ENCODE peak calls at places on chromosomes 6 and 20, in ten cellular contexts. T, A, Q, C, B, G, M, X, S and K are unnamed samples.

GRCh38 chr6:14393910-14394309 is 276.3 kb downstream of the CD83 start:
- DNase-seq in T (no peak), A (no peak), Q (no peak), C (no peak), B (no peak), G (no peak), M (no peak), X (no peak), S (no peak), K (no peak)

GRCh38 chr20:50263831-50264230 is 73.2 kb downstream of the CEBPB start:
- DNase-seq in T (no peak), A (no peak), Q (no peak), C (no peak), B (no peak), G (no peak), M (no peak), X (no peak), S (no peak), K (no peak)

GRCh38 chr20:49809803-49810359 is 2.7 kb upstream of the SLC9A8 start:
- DNase-seq in T (no peak), A (no peak), Q (no peak), C (no peak), B (no peak), G (no peak), M (no peak), X (no peak), S (no peak), K (no peak)

GRCh38 chr6:132964101-132964867 is 149.9 kb downstream of the RPS12 start:
- DNase-seq in T (no peak), A (no peak), Q (no peak), C (no peak), B (no peak), G (no peak), M (peak), X (no peak), S (peak), K (no peak)

GRCh38 chr20:47360489-47361267 is 4.2 kb upstream of the ZMYND8 start:
- DNase-seq in T (peak), A (no peak), Q (peak), C (peak), B (peak), G (peak), M (peak), X (peak), S (peak), K (peak)

GRCh38 chr6:14222956-14223355 is 105.4 kb downstream of the CD83 start:
- DNase-seq in T (no peak), A (no peak), Q (no peak), C (no peak), B (no peak), G (no peak), M (no peak), X (no peak), S (no peak), K (no peak)

GRCh38 chr20:17854307-17854903 is 114.2 kb downstream of the SNX5 start:
- DNase-seq in T (peak), A (peak), Q (no peak), C (peak), B (peak), G (no peak), M (peak), X (peak), S (peak), K (no peak)

GRCh38 chr6:112701201-112701600 is 354.1 kb downstream of the RFPL4B start:
- DNase-seq in T (no peak), A (no peak), Q (peak), C (no peak), B (no peak), G (no peak), M (peak), X (no peak), S (peak), K (no peak)

GRCh38 chr6:157561037-157561790 is 180.2 kb downstream of the ZDHHC14 start:
- DNase-seq in T (no peak), A (peak), Q (no peak), C (no peak), B (no peak), G (no peak), M (no peak), X (no peak), S (no peak), K (no peak)

GRCh38 chr6:156949376-156949775 is 172.2 kb downstream of the ARID1B start:
- DNase-seq in T (no peak), A (no peak), Q (peak), C (no peak), B (no peak), G (no peak), M (peak), X (no peak), S (peak), K (no peak)

GRCh38 chr6:108492131-108492766 is 68.5 kb upstream of the FOXO3 start:
- DNase-seq in T (no peak), A (peak), Q (peak), C (no peak), B (peak), G (no peak), M (peak), X (no peak), S (peak), K (no peak)

GRCh38 chr6:2884817-2885216 is 18.3 kb downstream of the SERPINB9 start:
- DNase-seq in T (no peak), A (no peak), Q (no peak), C (no peak), B (no peak), G (no peak), M (no peak), X (no peak), S (no peak), K (no peak)

DNA sequence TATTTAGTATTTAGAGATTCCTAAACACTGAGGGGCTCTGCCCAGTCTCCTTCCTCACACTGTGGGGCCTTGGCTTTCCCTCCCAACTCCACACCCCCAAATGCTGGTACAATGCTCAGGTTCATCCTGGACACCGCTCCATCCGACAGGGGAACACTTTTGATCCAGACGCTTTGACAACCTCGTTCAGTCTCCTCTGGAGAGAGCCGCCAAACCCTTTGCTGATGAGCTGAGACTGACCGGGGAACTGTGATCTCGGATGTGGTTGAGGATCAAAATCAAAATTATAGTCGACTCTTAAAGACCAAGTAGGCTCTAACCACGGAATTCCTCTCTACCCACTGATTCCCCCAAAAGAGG is 38.8 kb upstream of the HLA-E start:
- DNase-seq in T (no peak), A (no peak), Q (no peak), C (no peak), B (no peak), G (no peak), M (no peak), X (no peak), S (no peak), K (no peak)
- H3K4me3 ChIP-seq in T (peak), A (no peak), Q (peak), C (no peak), B (no peak), G (no peak), M (no peak), X (peak), S (no peak), K (no peak)

GRCh38 chr20:58514321-58515239 is 619 bp downstream of the APCDD1L start:
- DNase-seq in T (no peak), A (no peak), Q (peak), C (no peak), B (no peak), G (no peak), M (no peak), X (no peak), S (peak), K (no peak)
- H3K4me3 ChIP-seq in T (no peak), A (no peak), Q (peak), C (no peak), B (no peak), G (peak), M (peak), X (peak), S (peak), K (peak)

GRCh38 chr6:168500519-168500918 is 59.5 kb downstream of the SMOC2 start:
- DNase-seq in T (no peak), A (no peak), Q (no peak), C (no peak), B (no peak), G (no peak), M (no peak), X (no peak), S (no peak), K (no peak)

GRCh38 chr6:168504366-168504765 is 63.4 kb downstream of the SMOC2 start:
- DNase-seq in T (no peak), A (no peak), Q (no peak), C (no peak), B (no peak), G (no peak), M (no peak), X (no peak), S (no peak), K (no peak)

GRCh38 chr6:168499045-168499650 is 58.2 kb downstream of the SMOC2 start:
- DNase-seq in T (no peak), A (no peak), Q (no peak), C (no peak), B (no peak), G (no peak), M (no peak), X (no peak), S (no peak), K (no peak)

GRCh38 chr6:168497381-168497780 is 56.4 kb downstream of the SMOC2 start:
- DNase-seq in T (no peak), A (no peak), Q (no peak), C (no peak), B (no peak), G (no peak), M (no peak), X (no peak), S (no peak), K (no peak)

DNA sequence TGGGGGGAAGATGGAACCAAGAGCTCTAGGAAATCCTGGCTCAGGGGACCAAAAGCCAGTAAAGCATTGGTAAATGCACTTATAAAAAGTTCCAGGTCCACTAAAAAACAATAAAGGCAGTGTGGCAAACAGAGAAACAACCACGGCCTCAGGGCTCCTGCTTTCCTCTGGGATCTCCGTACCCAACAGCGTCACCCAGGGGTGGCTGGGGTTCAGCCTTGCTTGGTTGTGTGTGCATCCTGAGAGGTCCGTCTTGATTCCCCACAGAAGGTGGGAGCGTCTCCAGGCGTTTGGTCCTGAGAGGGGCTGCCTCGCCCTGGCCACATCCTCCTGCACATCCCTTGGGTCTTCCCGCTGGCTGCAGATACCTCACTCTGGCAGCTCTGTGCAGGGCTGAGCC is 60.6 kb downstream of the SMOC2 start:
- DNase-seq in T (no peak), A (no peak), Q (no peak), C (no peak), B (no peak), G (no peak), M (no peak), X (no peak), S (no peak), K (no peak)
- H3K4me3 ChIP-seq in T (no peak), A (no peak), Q (no peak), C (no peak), B (no peak), G (no peak), M (no peak), X (no peak), S (no peak), K (no peak)

DNA sequence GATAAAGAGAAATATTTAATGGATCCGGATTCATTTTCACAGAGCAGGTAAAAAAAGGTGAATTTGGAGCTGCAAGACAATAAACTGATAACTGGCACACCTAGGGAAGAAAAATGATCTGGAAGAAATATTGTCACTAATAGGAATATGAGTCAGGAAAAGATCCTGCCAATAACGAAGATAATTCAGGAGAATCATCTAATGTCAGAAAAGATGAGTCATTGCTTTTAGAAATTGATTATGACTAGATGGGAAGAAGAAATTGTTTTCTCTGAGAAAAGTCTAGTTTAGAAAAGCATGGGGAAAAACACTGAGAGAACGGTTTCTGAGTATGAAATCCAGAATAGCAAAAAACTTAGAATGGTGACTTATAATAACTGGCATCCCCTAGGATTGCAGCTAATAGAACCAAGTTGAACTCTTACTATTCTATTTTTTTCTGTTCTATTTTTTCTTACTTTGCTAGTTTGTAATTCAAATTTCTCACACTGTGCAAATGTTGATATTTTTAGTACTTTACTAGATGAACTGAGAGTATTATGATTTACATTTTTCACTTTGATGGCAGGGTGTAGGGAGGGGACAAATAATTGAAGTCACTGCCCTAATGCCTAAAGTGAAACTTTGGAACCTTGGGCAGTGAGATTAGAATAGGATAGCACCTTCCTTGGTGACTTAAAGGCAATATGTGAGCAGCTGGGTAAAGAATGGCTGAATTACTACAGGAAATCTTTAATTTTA is 38.2 kb upstream of the SUPT3H start:
- DNase-seq in T (no peak), A (no peak), Q (no peak), C (no peak), B (no peak), G (no peak), M (no peak), X (no peak), S (no peak), K (no peak)
- H3K4me3 ChIP-seq in T (no peak), A (no peak), Q (no peak), C (no peak), B (no peak), G (no peak), M (no peak), X (no peak), S (no peak), K (no peak)

DNA sequence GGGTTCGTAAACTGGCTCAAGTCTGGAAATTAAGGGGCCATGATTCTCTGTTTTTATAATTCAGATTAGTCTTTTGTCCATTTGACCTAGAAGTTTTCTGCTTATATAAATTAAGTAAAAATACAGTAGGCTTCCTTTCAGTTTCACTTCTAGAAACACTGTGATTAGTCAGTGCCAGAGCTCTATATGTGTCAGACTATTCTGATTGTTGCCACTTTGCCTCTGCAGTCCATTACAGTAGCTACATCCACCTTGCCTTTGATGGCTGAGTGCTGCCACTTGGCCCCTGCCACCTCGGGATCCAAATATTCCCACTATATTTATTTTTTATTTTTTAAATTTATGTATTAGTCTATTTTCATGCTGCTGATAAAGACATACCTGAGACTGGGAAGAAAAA is 7.9 kb downstream of the ZC2HC1B start:
- DNase-seq in T (no peak), A (no peak), Q (no peak), C (no peak), B (no peak), G (no peak), M (peak), X (no peak), S (peak), K (no peak)
- H3K4me3 ChIP-seq in T (no peak), A (no peak), Q (no peak), C (no peak), B (no peak), G (no peak), M (no peak), X (no peak), S (no peak), K (no peak)

DNA sequence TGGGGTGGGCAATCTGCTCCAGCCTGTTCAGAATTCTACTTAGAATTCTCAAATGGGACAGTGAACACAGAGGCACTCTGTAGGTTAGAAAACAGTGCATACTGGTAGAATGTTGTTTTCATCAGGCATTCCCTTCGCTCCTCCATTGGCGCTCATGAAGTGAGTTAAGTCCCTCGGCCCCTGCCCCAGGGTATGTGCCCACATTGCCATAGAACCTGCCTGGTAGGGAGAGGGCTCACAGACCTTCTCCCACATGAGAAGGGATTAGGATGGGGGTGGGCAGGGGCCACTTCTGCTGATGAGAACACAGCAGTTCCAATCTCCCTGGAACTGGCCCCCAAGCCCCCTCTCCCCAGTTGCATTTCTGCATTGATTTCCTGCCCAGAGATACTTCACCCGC is 112.4 kb downstream of the LY86 start:
- DNase-seq in T (no peak), A (no peak), Q (no peak), C (no peak), B (no peak), G (no peak), M (no peak), X (no peak), S (no peak), K (no peak)
- H3K4me3 ChIP-seq in T (no peak), A (no peak), Q (no peak), C (no peak), B (no peak), G (no peak), M (no peak), X (no peak), S (no peak), K (no peak)

GRCh38 chr6:115999256-115999655 is 61.4 kb downstream of the FRK start:
- DNase-seq in T (no peak), A (no peak), Q (no peak), C (no peak), B (no peak), G (no peak), M (no peak), X (no peak), S (no peak), K (no peak)

GRCh38 chr6:116003668-116004067 is 57.0 kb downstream of the FRK start:
- DNase-seq in T (no peak), A (no peak), Q (no peak), C (no peak), B (no peak), G (no peak), M (no peak), X (no peak), S (no peak), K (no peak)

GRCh38 chr6:115997990-115998585 is 62.6 kb downstream of the FRK start:
- DNase-seq in T (no peak), A (no peak), Q (no peak), C (no peak), B (no peak), G (no peak), M (no peak), X (no peak), S (no peak), K (no peak)
- H3K4me3 ChIP-seq in T (no peak), A (no peak), Q (no peak), C (no peak), B (no peak), G (no peak), M (no peak), X (no peak), S (no peak), K (no peak)